ENCODE peak calls at places on chromosomes 5 and 9, in six cellular contexts. One of them, this sample, is unnamed.

GRCh38 chr5:68749648-68750047 is 344.2 kb upstream of the SLC30A5 start:
- DNase-seq in adrenal gland: no peak
- DNase-seq in body of pancreas: no peak
- DNase-seq in IMR-90: no peak
- DNase-seq in uterus: no peak
- DNase-seq in K562: no peak
- DNase-seq in this sample: peak

GRCh38 chr9:134695144-134695543 is 53.5 kb downstream of the COL5A1 start:
- DNase-seq in K562: no peak
- DNase-seq in IMR-90: no peak
- DNase-seq in body of pancreas: no peak
- DNase-seq in uterus: no peak
- DNase-seq in adrenal gland: no peak
- DNase-seq in this sample: no peak

GRCh38 chr9:137705443-137705863 is 86.6 kb downstream of the EHMT1 start:
- DNase-seq in IMR-90: no peak
- DNase-seq in body of pancreas: no peak
- DNase-seq in uterus: no peak
- DNase-seq in K562: no peak
- DNase-seq in adrenal gland: no peak
- DNase-seq in this sample: no peak

GRCh38 chr9:83959061-83959460 is 21.0 kb downstream of the HNRNPK start:
- DNase-seq in IMR-90: peak
- DNase-seq in adrenal gland: no peak
- DNase-seq in uterus: no peak
- DNase-seq in body of pancreas: no peak
- DNase-seq in K562: no peak
- DNase-seq in this sample: no peak

GRCh38 chr5:170120576-170120975 is 14.9 kb downstream of the FOXI1 start:
- DNase-seq in K562: no peak
- DNase-seq in IMR-90: peak
- DNase-seq in body of pancreas: no peak
- DNase-seq in adrenal gland: no peak
- DNase-seq in uterus: no peak
- DNase-seq in this sample: no peak

GRCh38 chr5:179432547-179432946 is 87.3 kb upstream of the ADAMTS2 start:
- DNase-seq in IMR-90: no peak
- DNase-seq in uterus: no peak
- DNase-seq in K562: no peak
- DNase-seq in adrenal gland: no peak
- DNase-seq in body of pancreas: no peak
- DNase-seq in this sample: no peak

GRCh38 chr9:95017062-95017461 is 290.6 kb downstream of the AOPEP start:
- DNase-seq in adrenal gland: no peak
- DNase-seq in IMR-90: peak
- DNase-seq in K562: no peak
- DNase-seq in uterus: no peak
- DNase-seq in body of pancreas: no peak
- DNase-seq in this sample: no peak

GRCh38 chr9:86975571-86975970 is 28.3 kb upstream of the GAS1 start:
- DNase-seq in uterus: no peak
- DNase-seq in body of pancreas: no peak
- DNase-seq in IMR-90: no peak
- DNase-seq in K562: no peak
- DNase-seq in adrenal gland: no peak
- DNase-seq in this sample: no peak

GRCh38 chr9:120783611-120784047 is 9.6 kb downstream of the FBXW2 start:
- DNase-seq in uterus: no peak
- DNase-seq in adrenal gland: no peak
- DNase-seq in IMR-90: peak
- DNase-seq in body of pancreas: no peak
- DNase-seq in K562: no peak
- DNase-seq in this sample: peak

GRCh38 chr9:113738898-113739604 is 137.1 kb upstream of the ZNF618 start:
- DNase-seq in body of pancreas: no peak
- DNase-seq in K562: no peak
- DNase-seq in adrenal gland: no peak
- DNase-seq in uterus: no peak
- DNase-seq in IMR-90: no peak
- DNase-seq in this sample: peak

GRCh38 chr5:27252911-27253310 is 214.5 kb upstream of the CDH9 start:
- DNase-seq in K562: no peak
- DNase-seq in IMR-90: no peak
- DNase-seq in body of pancreas: no peak
- DNase-seq in uterus: no peak
- DNase-seq in adrenal gland: no peak
- DNase-seq in this sample: no peak

GRCh38 chr5:54834121-54834842 is 151.1 kb downstream of the ESM1 start:
- DNase-seq in body of pancreas: peak
- DNase-seq in adrenal gland: no peak
- DNase-seq in IMR-90: no peak
- DNase-seq in K562: no peak
- DNase-seq in uterus: no peak
- DNase-seq in this sample: no peak

GRCh38 chr9:106891286-106891685 is 28.3 kb downstream of the ZNF462 start:
- DNase-seq in uterus: no peak
- DNase-seq in IMR-90: no peak
- DNase-seq in body of pancreas: no peak
- DNase-seq in K562: no peak
- DNase-seq in adrenal gland: no peak
- DNase-seq in this sample: no peak

GRCh38 chr5:98248949-98249348 is 524.5 kb upstream of the RGMB start:
- DNase-seq in IMR-90: peak
- DNase-seq in adrenal gland: no peak
- DNase-seq in body of pancreas: no peak
- DNase-seq in uterus: no peak
- DNase-seq in K562: no peak
- DNase-seq in this sample: no peak

GRCh38 chr5:435961-436640 is 6.9 kb upstream of the EXOC3 start:
- DNase-seq in body of pancreas: no peak
- DNase-seq in K562: peak
- DNase-seq in adrenal gland: no peak
- DNase-seq in uterus: peak
- DNase-seq in IMR-90: peak
- DNase-seq in this sample: peak

GRCh38 chr5:36685631-36686147 is 79.3 kb downstream of the SLC1A3 start:
- DNase-seq in adrenal gland: no peak
- DNase-seq in body of pancreas: no peak
- DNase-seq in uterus: no peak
- DNase-seq in IMR-90: no peak
- DNase-seq in K562: no peak
- DNase-seq in this sample: peak

GRCh38 chr9:129643706-129644105 is 1.8 kb upstream of the ASB6 start:
- DNase-seq in IMR-90: no peak
- DNase-seq in uterus: no peak
- DNase-seq in body of pancreas: peak
- DNase-seq in K562: no peak
- DNase-seq in adrenal gland: no peak
- DNase-seq in this sample: no peak

GRCh38 chr9:129640871-129641750 is 840 bp downstream of the ASB6 start:
- DNase-seq in body of pancreas: no peak
- DNase-seq in adrenal gland: no peak
- DNase-seq in IMR-90: no peak
- DNase-seq in K562: no peak
- DNase-seq in uterus: no peak
- DNase-seq in this sample: no peak

GRCh38 chr9:129639756-129640085 is 2.2 kb downstream of the ASB6 start:
- DNase-seq in K562: no peak
- DNase-seq in body of pancreas: no peak
- DNase-seq in uterus: no peak
- DNase-seq in adrenal gland: no peak
- DNase-seq in IMR-90: no peak
- DNase-seq in this sample: no peak

GRCh38 chr9:129640086-129640870 is 1.7 kb downstream of the ASB6 start:
- DNase-seq in adrenal gland: no peak
- DNase-seq in IMR-90: peak
- DNase-seq in body of pancreas: peak
- DNase-seq in uterus: no peak
- DNase-seq in K562: no peak
- DNase-seq in this sample: no peak

DNA sequence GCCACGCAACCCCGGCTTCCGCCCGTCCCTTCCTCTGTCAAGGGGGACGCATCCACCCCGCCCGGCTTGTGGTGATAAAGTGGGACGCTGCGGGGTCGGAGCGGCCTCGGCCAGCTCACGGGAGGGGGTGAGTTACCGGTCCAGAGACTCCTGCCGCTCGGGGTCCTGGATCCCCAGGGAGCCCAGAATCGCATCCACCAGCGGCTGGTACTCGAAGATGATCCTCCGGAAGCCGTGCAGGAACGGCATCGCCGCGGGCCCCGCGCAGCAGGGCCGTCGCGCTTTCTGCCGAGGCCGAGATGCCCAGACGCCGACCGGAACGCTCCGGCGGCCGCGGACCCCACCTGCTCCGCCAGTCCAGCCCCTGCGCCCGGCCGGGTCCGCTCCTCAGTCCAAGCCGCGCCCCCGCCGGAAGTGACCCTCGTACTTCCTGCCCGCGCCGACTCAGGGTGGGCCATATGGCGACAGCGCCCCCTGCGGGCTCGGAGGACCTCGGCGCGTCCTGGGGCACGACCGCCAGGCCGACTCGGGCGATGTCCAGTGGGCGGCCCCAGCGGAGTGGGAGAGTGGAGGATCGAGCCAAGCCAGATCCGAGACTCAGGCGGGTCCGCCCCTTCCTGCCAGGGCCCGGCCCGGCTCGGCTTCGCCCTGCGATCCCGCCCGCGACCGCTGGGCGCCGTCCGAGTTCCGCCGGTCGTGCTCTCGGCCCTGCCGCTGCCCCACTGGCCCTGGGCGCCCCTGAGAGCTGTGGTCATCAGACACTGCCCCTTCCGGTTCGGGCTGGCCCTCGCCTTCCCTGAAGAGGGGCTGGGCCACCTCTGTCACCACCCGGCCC is at the start of gene ASB6:
- DNase-seq in adrenal gland: peak
- DNase-seq in K562: peak
- DNase-seq in uterus: peak
- DNase-seq in IMR-90: peak
- DNase-seq in body of pancreas: peak
- DNase-seq in this sample: peak
- TF ChIP-seq POLR2A in adrenal gland: peak
- TF ChIP-seq POLR2A in K562: peak
- TF ChIP-seq POLR2A in uterus: peak
- TF ChIP-seq POLR2A in IMR-90: peak
- TF ChIP-seq POLR2A in body of pancreas: peak
- TF ChIP-seq POLR2A in this sample: peak

GRCh38 chr5:115457985-115458384 is 86.6 kb downstream of the FEM1C start:
- DNase-seq in K562: no peak
- DNase-seq in uterus: no peak
- DNase-seq in adrenal gland: no peak
- DNase-seq in IMR-90: no peak
- DNase-seq in body of pancreas: peak
- DNase-seq in this sample: no peak
- TF ChIP-seq POLR2A in K562: no peak
- TF ChIP-seq POLR2A in uterus: no peak
- TF ChIP-seq POLR2A in adrenal gland: no peak
- TF ChIP-seq POLR2A in IMR-90: no peak
- TF ChIP-seq POLR2A in body of pancreas: peak
- TF ChIP-seq POLR2A in this sample: no peak

GRCh38 chr5:50439221-50439620 is 1.9 kb downstream of the EMB start:
- DNase-seq in body of pancreas: no peak
- DNase-seq in IMR-90: no peak
- DNase-seq in adrenal gland: no peak
- DNase-seq in uterus: no peak
- DNase-seq in K562: no peak
- DNase-seq in this sample: no peak

GRCh38 chr5:50441479-50441815 is 359 bp upstream of the EMB start:
- DNase-seq in adrenal gland: no peak
- DNase-seq in IMR-90: no peak
- DNase-seq in uterus: no peak
- DNase-seq in K562: no peak
- DNase-seq in body of pancreas: no peak
- DNase-seq in this sample: no peak

GRCh38 chr5:50445281-50445949 is 4.3 kb upstream of the EMB start:
- DNase-seq in body of pancreas: no peak
- DNase-seq in adrenal gland: no peak
- DNase-seq in uterus: no peak
- DNase-seq in K562: no peak
- DNase-seq in IMR-90: no peak
- DNase-seq in this sample: peak

GRCh38 chr5:50435131-50435530 is 6.0 kb downstream of the EMB start:
- DNase-seq in K562: no peak
- DNase-seq in adrenal gland: no peak
- DNase-seq in uterus: no peak
- DNase-seq in body of pancreas: no peak
- DNase-seq in IMR-90: no peak
- DNase-seq in this sample: no peak

GRCh38 chr5:50440651-50441478 is at the start of gene EMB:
- DNase-seq in adrenal gland: peak
- DNase-seq in K562: no peak
- DNase-seq in uterus: no peak
- DNase-seq in body of pancreas: peak
- DNase-seq in IMR-90: no peak
- DNase-seq in this sample: peak
- TF ChIP-seq POLR2A in adrenal gland: peak
- TF ChIP-seq POLR2A in K562: no peak
- TF ChIP-seq POLR2A in uterus: no peak
- TF ChIP-seq POLR2A in body of pancreas: no peak
- TF ChIP-seq POLR2A in IMR-90: no peak
- TF ChIP-seq POLR2A in this sample: peak

GRCh38 chr9:105554042-105554441 is 3.9 kb upstream of the FKTN start:
- DNase-seq in K562: no peak
- DNase-seq in body of pancreas: peak
- DNase-seq in IMR-90: peak
- DNase-seq in adrenal gland: no peak
- DNase-seq in uterus: no peak
- DNase-seq in this sample: no peak

DNA sequence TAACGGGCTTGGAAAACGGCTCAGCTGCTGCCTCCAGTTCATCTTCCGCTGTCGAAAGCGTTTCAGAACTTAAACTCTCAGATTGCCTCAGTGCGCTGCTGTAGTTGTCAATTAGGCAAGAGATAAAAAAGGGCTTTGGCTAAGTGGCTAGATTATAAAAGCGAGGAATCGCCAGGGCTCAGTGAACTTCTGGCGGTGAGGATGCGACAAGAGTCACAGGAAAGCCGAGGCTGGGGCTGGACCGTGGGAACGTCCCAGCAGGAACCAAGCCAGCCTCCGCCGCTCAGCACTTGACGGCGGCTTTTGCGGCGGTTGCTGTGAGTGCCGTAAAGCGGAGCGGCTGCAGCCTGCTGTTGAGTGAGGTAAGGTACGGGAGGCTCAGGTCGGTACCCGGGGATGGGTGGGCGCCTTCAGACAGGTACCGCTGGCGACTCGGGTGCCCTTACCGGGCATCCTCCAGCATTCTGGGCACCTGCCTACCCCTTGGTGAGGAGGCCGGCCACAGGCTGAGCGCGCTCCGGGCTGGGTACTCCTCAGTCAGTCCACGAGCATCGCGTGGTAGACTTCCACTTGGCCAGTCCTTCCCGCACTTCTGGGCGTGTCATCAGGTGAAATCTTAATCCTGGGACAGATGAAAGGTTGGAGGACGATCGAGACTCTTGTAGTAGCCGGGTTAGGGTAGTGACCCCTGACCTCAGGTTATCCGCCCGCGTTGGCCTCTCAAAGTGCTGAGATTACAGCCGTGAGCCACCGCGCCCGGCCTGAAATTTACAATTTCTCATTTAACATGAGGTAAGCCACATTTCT is at the start of gene FKTN:
- DNase-seq in K562: peak
- DNase-seq in adrenal gland: peak
- DNase-seq in body of pancreas: peak
- DNase-seq in uterus: peak
- DNase-seq in IMR-90: peak
- DNase-seq in this sample: peak
- TF ChIP-seq POLR2A in K562: peak
- TF ChIP-seq POLR2A in adrenal gland: no peak
- TF ChIP-seq POLR2A in body of pancreas: peak
- TF ChIP-seq POLR2A in uterus: no peak
- TF ChIP-seq POLR2A in IMR-90: no peak
- TF ChIP-seq POLR2A in this sample: peak